ENCODE peak calls at places on chromosomes 11 and 22, in ten cellular contexts. B, U, V, K, Q, Y, M, E, N and W are unnamed samples.

GRCh38 chr11:115159122-115159665 is 345.0 kb downstream of the CADM1 start:
- DNase-seq in B (no peak), U (no peak), V (no peak), K (peak; percentile 22), Q (peak; percentile 33), Y (no peak), M (no peak), E (no peak), N (no peak), W (no peak)

GRCh38 chr11:35928688-35929087 is 15.2 kb upstream of the LDLRAD3 start:
- DNase-seq in B (no peak), U (no peak), V (no peak), K (no peak), Q (no peak), Y (no peak), M (no peak), E (no peak), N (no peak), W (no peak)

GRCh38 chr22:17087176-17088131 is 2.7 kb downstream of the IL17RA start:
- DNase-seq in B (no peak), U (no peak), V (no peak), K (no peak), Q (no peak), Y (peak; percentile 54), M (peak; percentile 62), E (no peak), N (peak; percentile 41), W (peak; percentile 78)

GRCh38 chr11:63710476-63711217 is 29.3 kb downstream of the RTN3 start:
- DNase-seq in B (peak; percentile 23), U (no peak), V (peak; percentile 55), K (no peak), Q (no peak), Y (peak; percentile 20), M (no peak), E (no peak), N (peak; percentile 78), W (peak; percentile 91)

GRCh38 chr11:31768744-31769143 is 42.4 kb downstream of the PAX6 start:
- DNase-seq in B (no peak), U (no peak), V (no peak), K (no peak), Q (peak; percentile 9), Y (no peak), M (no peak), E (no peak), N (no peak), W (no peak)

GRCh38 chr11:67213251-67213650 is 53.0 kb upstream of the GRK2 start:
- DNase-seq in B (no peak), U (no peak), V (no peak), K (no peak), Q (no peak), Y (no peak), M (peak; percentile 11), E (no peak), N (no peak), W (no peak)

GRCh38 chr11:113142508-113142907 is 171.9 kb upstream of the TTC12 start:
- DNase-seq in B (no peak), U (no peak), V (no peak), K (no peak), Q (peak; percentile 34), Y (no peak), M (no peak), E (no peak), N (no peak), W (no peak)

GRCh38 chr11:114180301-114181055 is 115.7 kb upstream of the NNMT start:
- DNase-seq in B (peak; percentile 74), U (no peak), V (peak; percentile 48), K (peak; percentile 61), Q (peak; percentile 40), Y (no peak), M (no peak), E (peak; percentile 47), N (peak; percentile 48), W (peak; percentile 29)

GRCh38 chr11:83033972-83034672 is 37.6 kb downstream of the RAB30 start:
- DNase-seq in B (peak; percentile 48), U (no peak), V (peak; percentile 45), K (peak; percentile 48), Q (no peak), Y (no peak), M (no peak), E (peak; percentile 2), N (peak; percentile 95), W (peak; percentile 92)

GRCh38 chr11:65014146-65014960 is at the start of gene ARL2:
- DNase-seq in B (no peak), U (peak; percentile 73), V (no peak), K (peak; percentile 79), Q (no peak), Y (peak; percentile 60), M (peak; percentile 99), E (no peak), N (peak; percentile 19), W (no peak)

GRCh38 chr11:111766834-111767142 is 599 bp upstream of the PPP2R1B start:
- DNase-seq in B (no peak), U (no peak), V (no peak), K (peak; percentile 47), Q (no peak), Y (no peak), M (no peak), E (no peak), N (no peak), W (no peak)

GRCh38 chr11:62791501-62792192 is at the start of gene TMEM223:
- DNase-seq in B (peak; percentile 92), U (peak; percentile 88), V (peak; percentile 91), K (peak; percentile 86), Q (peak; percentile 83), Y (peak; percentile 87), M (peak; percentile 95), E (peak; percentile 93), N (peak; percentile 60), W (peak; percentile 83)

GRCh38 chr11:11842426-11843008 is 745 bp downstream of the USP47 start:
- DNase-seq in B (peak; percentile 80), U (peak; percentile 43), V (peak; percentile 80), K (peak; percentile 36), Q (peak; percentile 55), Y (peak; percentile 79), M (peak; percentile 37), E (peak; percentile 47), N (peak; percentile 87), W (peak; percentile 86)

GRCh38 chr22:23226497-23226850 is 46.2 kb downstream of the BCR start:
- DNase-seq in B (no peak), U (no peak), V (no peak), K (no peak), Q (no peak), Y (no peak), M (no peak), E (no peak), N (peak; percentile 50), W (no peak)

GRCh38 chr11:3685923-3686322 is 14.7 kb upstream of the CHRNA10 start:
- DNase-seq in B (no peak), U (no peak), V (peak; percentile 5), K (peak; percentile 9), Q (no peak), Y (no peak), M (no peak), E (no peak), N (no peak), W (no peak)

GRCh38 chr11:79201637-79202347 is 239.0 kb downstream of the TENM4 start:
- DNase-seq in B (no peak), U (no peak), V (no peak), K (no peak), Q (no peak), Y (no peak), M (no peak), E (no peak), N (peak; percentile 15), W (no peak)

GRCh38 chr11:12179521-12179920 is 69.1 kb downstream of the MICAL2 start:
- DNase-seq in B (no peak), U (no peak), V (no peak), K (peak; percentile 67), Q (no peak), Y (no peak), M (no peak), E (no peak), N (no peak), W (no peak)

GRCh38 chr11:66875376-66875775 is 18.5 kb downstream of the LRFN4 start:
- DNase-seq in B (no peak), U (no peak), V (no peak), K (no peak), Q (no peak), Y (no peak), M (no peak), E (no peak), N (no peak), W (no peak)

GRCh38 chr22:35835998-35836691 is 118.5 kb downstream of the APOL5 start:
- DNase-seq in B (peak; percentile 76), U (no peak), V (peak; percentile 57), K (peak; percentile 65), Q (peak; percentile 87), Y (peak; percentile 90), M (no peak), E (peak; percentile 35), N (peak; percentile 96), W (peak; percentile 93)

GRCh38 chr11:100640071-100640470 is 47.0 kb upstream of the ARHGAP42 start:
- DNase-seq in B (no peak), U (no peak), V (no peak), K (no peak), Q (no peak), Y (no peak), M (no peak), E (no peak), N (no peak), W (no peak)

GRCh38 chr11:57321388-57321995 is 3.3 kb downstream of the TNKS1BP1 start:
- DNase-seq in B (peak; percentile 62), U (no peak), V (no peak), K (peak; percentile 47), Q (no peak), Y (peak; percentile 19), M (no peak), E (no peak), N (no peak), W (no peak)

GRCh38 chr11:15199693-15200092 is 85.0 kb downstream of the INSC start:
- DNase-seq in B (no peak), U (no peak), V (no peak), K (peak; percentile 31), Q (no peak), Y (peak; percentile 29), M (no peak), E (no peak), N (peak; percentile 79), W (peak; percentile 29)

GRCh38 chr11:107731911-107732310 is 20.1 kb upstream of the SLN start:
- DNase-seq in B (no peak), U (no peak), V (no peak), K (no peak), Q (no peak), Y (no peak), M (no peak), E (no peak), N (peak; percentile 51), W (no peak)

GRCh38 chr11:45665206-45665932 is at the start of gene CHST1:
- DNase-seq in B (peak; percentile 27), U (peak; percentile 13), V (peak; percentile 76), K (no peak), Q (peak; percentile 51), Y (peak; percentile 25), M (no peak), E (peak; percentile 50), N (no peak), W (peak; percentile 43)

GRCh38 chr22:50274311-50274710 is 4.1 kb upstream of the MAPK11 start:
- DNase-seq in B (no peak), U (peak; percentile 29), V (peak; percentile 71), K (peak; percentile 27), Q (peak; percentile 50), Y (peak; percentile 73), M (no peak), E (peak; percentile 60), N (peak; percentile 62), W (peak; percentile 63)

GRCh38 chr11:29318134-29318845 is 698.5 kb downstream of the KCNA4 start:
- DNase-seq in B (no peak), U (no peak), V (no peak), K (no peak), Q (no peak), Y (peak; percentile 57), M (no peak), E (no peak), N (peak; percentile 51), W (peak; percentile 91)

GRCh38 chr22:20062766-20063083 is 17.3 kb upstream of the DGCR8 start:
- DNase-seq in B (no peak), U (no peak), V (no peak), K (no peak), Q (no peak), Y (peak; percentile 93), M (no peak), E (no peak), N (peak; percentile 80), W (peak; percentile 64)

GRCh38 chr11:62431171-62431895 is 12.5 kb downstream of the SCGB1A1 start:
- DNase-seq in B (no peak), U (no peak), V (no peak), K (no peak), Q (no peak), Y (peak; percentile 89), M (no peak), E (no peak), N (peak; percentile 78), W (peak; percentile 94)